ENCODE peak calls at places on chromosome 17, in four cellular contexts. M is IMR-90, P is PC-3, L is fibroblast of lung. Q is an unnamed sample. For H3K27me3, the result is how much of the 10 kb centered on the place peaks cover.

GRCh38 chr17:34817252-34817651 is 144.0 kb downstream of the CCT6B start:
- DNase-seq in M (no peak), P (no peak), L (no peak), Q (no peak)

GRCh38 chr17:27559996-27560481 is 70.9 kb upstream of the LGALS9 start:
- DNase-seq in M (peak), P (peak), L (peak), Q (peak)

GRCh38 chr17:41965694-41966375 is 760 bp upstream of the CNP start:
- DNase-seq in M (peak), P (peak), L (peak), Q (peak)

GRCh38 chr17:70563301-70563820 is 394.0 kb downstream of the KCNJ2 start:
- DNase-seq in M (peak), P (no peak), L (peak), Q (peak)

GRCh38 chr17:45410144-45411091 is 22.3 kb downstream of the ARHGAP27 start:
- DNase-seq in M (no peak), P (no peak), L (no peak), Q (no peak)

GRCh38 chr17:58387834-58388233 is 29.5 kb downstream of the RNF43 start:
- DNase-seq in M (no peak), P (peak), L (no peak), Q (no peak)

GRCh38 chr17:16407911-16408588 is 7.3 kb upstream of the TRPV2 start:
- DNase-seq in M (peak), P (peak), L (peak), Q (peak)

GRCh38 chr17:68290268-68290954 is 516 bp downstream of the SLC16A6 start:
- DNase-seq in M (no peak), P (peak), L (no peak), Q (no peak)

GRCh38 chr17:76772842-76773521 is 35.1 kb downstream of the MFSD11 start:
- DNase-seq in M (peak), P (peak), L (peak), Q (peak)

GRCh38 chr17:55577011-55577586 is 65.8 kb upstream of the SMIM36 start:
- DNase-seq in M (peak), P (peak), L (peak), Q (peak)

GRCh38 chr17:13194887-13195286 is 177.1 kb upstream of the ELAC2 start:
- DNase-seq in M (no peak), P (no peak), L (no peak), Q (no peak)

GRCh38 chr17:29643817-29644160 is 21.1 kb upstream of the CORO6 start:
- DNase-seq in M (no peak), P (no peak), L (no peak), Q (no peak)

GRCh38 chr17:411416-412120 is 59.0 kb upstream of the RPH3AL start:
- DNase-seq in M (no peak), P (no peak), L (no peak), Q (no peak)

GRCh38 chr17:7177210-7177953 is 1.8 kb downstream of the ASGR1 start:
- DNase-seq in M (peak), P (peak), L (peak), Q (peak)

GRCh38 chr17:45277216-45277849 is 15.4 kb upstream of the SPATA32 start:
- DNase-seq in M (peak), P (peak), L (peak), Q (peak)

GRCh38 chr17:78315355-78316114 is 44.3 kb downstream of the SOCS3 start:
- DNase-seq in M (peak), P (peak), L (peak), Q (peak)

GRCh38 chr17:35313875-35314409 is 59.5 kb downstream of the SLFN11 start:
- DNase-seq in M (no peak), P (no peak), L (no peak), Q (no peak)

GRCh38 chr17:57045868-57046671 is 39.0 kb upstream of the AKAP1 start:
- DNase-seq in M (no peak), P (no peak), L (no peak), Q (no peak)

GRCh38 chr17:39688945-39689344 is 1.1 kb upstream of the PGAP3 start:
- DNase-seq in M (no peak), P (no peak), L (no peak), Q (no peak)

GRCh38 chr17:69269174-69269998 is 40.8 kb upstream of the ABCA10 start:
- DNase-seq in M (peak), P (peak), L (peak), Q (peak)

GRCh38 chr17:75405365-75406221 is at the start of gene GRB2:
- DNase-seq in M (peak), P (peak), L (peak), Q (peak)

GRCh38 chr17:73262676-73263642 is 1.3 kb upstream of the CPSF4L start:
- DNase-seq in M (no peak), P (no peak), L (no peak), Q (no peak)

GRCh38 chr17:8877984-8878383 is 10.5 kb upstream of the PIK3R6 start:
- DNase-seq in M (no peak), P (no peak), L (no peak), Q (no peak)

GRCh38 chr17:45160505-45161287 is 979 bp upstream of the HEXIM2 start:
- DNase-seq in M (peak), P (peak), L (peak), Q (peak)

GRCh38 chr17:31877911-31878702 is 19.1 kb upstream of the COPRS start:
- DNase-seq in M (peak), P (no peak), L (peak), Q (peak)

GRCh38 chr17:52027081-52027480 is 131.4 kb downstream of the CA10 start:
- DNase-seq in M (no peak), P (peak), L (peak), Q (no peak)

GRCh38 chr17:78034429-78035091 is 76.1 kb downstream of the TNRC6C start:
- DNase-seq in M (peak), P (peak), L (peak), Q (peak)

GRCh38 chr17:1154704-1155103 is 25.1 kb downstream of the ABR start:
- DNase-seq in M (no peak), P (no peak), L (no peak), Q (no peak)

GRCh38 chr17:7479389-7480192 is at the start of gene ZBTB4:
- DNase-seq in M (peak), P (peak), L (peak), Q (peak)

GRCh38 chr17:20234266-20234665 is 225.1 kb downstream of the SPECC1 start:
- DNase-seq in M (no peak), P (no peak), L (no peak), Q (no peak)

GRCh38 chr17:3527896-3528603 is 29.6 kb downstream of the TRPV3 start:
- DNase-seq in M (no peak), P (no peak), L (no peak), Q (no peak)

GRCh38 chr17:29827179-29827578 is 102.8 kb downstream of the SSH2 start:
- DNase-seq in M (no peak), P (no peak), L (no peak), Q (no peak)

GRCh38 chr17:28916302-28916934 is 13.5 kb upstream of the DHRS13 start:
- DNase-seq in M (peak), P (no peak), L (peak), Q (no peak)

GRCh38 chr17:72407336-72408121 is 286.7 kb downstream of the SOX9 start:
- DNase-seq in M (peak), P (peak), L (peak), Q (peak)

GRCh38 chr17:14330492-14330920 is 29.6 kb downstream of the HS3ST3B1 start:
- DNase-seq in M (no peak), P (no peak), L (peak), Q (peak)

GRCh38 chr17:64115871-64116534 is 13.9 kb downstream of the ERN1 start:
- DNase-seq in M (peak), P (peak), L (peak), Q (peak)

GRCh38 chr17:34177642-34178041 is 77.4 kb upstream of the CCL2 start:
- DNase-seq in M (peak), P (no peak), L (peak), Q (peak)

GRCh38 chr17:62995377-62995885 is 29.4 kb downstream of the TANC2 start:
- DNase-seq in M (peak), P (peak), L (peak), Q (peak)

GRCh38 chr17:74353446-74354060 is 8.1 kb downstream of the BTBD17 start:
- DNase-seq in M (no peak), P (no peak), L (no peak), Q (no peak)

GRCh38 chr17:74351552-74352210 is 10.0 kb downstream of the BTBD17 start:
- DNase-seq in M (no peak), P (no peak), L (no peak), Q (no peak)

GRCh38 chr17:74349120-74349519 is 12.5 kb downstream of the BTBD17 start:
- DNase-seq in M (no peak), P (no peak), L (no peak), Q (no peak)

GRCh38 chr17:74347646-74348045 is 14.0 kb downstream of the BTBD17 start:
- DNase-seq in M (no peak), P (no peak), L (no peak), Q (no peak)

DNA sequence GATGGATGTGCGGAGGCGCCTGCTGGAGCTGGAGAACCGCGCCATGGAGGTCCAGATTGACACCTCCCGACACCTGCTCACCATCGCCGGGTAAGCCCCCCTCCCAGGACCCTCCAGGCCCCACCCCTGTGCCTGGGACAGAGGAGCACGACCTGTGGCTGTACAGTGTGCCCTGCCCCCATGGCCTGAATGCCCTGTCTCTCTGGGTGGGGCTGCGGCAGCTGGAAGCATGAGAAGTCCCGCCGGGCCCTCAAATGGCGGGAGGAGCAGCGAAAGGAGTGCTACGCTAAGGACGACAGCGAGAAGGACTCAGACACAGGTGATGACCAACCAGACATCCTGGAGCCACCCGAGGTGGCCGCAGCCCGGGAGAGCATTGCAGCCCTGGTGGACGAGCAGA is 11.2 kb downstream of the BTBD17 start:
- DNase-seq in M (no peak), P (no peak), L (no peak), Q (no peak)
- H3K27me3 ChIP-seq in M (under half), P (half or more), L (under half), Q (under half)

GRCh38 chr17:81520021-81520894 is 7.7 kb upstream of the ACTG1 start:
- DNase-seq in M (no peak), P (no peak), L (no peak), Q (no peak)
- H3K27ac ChIP-seq in M (no peak), P (peak), L (no peak), Q (no peak)

DNA sequence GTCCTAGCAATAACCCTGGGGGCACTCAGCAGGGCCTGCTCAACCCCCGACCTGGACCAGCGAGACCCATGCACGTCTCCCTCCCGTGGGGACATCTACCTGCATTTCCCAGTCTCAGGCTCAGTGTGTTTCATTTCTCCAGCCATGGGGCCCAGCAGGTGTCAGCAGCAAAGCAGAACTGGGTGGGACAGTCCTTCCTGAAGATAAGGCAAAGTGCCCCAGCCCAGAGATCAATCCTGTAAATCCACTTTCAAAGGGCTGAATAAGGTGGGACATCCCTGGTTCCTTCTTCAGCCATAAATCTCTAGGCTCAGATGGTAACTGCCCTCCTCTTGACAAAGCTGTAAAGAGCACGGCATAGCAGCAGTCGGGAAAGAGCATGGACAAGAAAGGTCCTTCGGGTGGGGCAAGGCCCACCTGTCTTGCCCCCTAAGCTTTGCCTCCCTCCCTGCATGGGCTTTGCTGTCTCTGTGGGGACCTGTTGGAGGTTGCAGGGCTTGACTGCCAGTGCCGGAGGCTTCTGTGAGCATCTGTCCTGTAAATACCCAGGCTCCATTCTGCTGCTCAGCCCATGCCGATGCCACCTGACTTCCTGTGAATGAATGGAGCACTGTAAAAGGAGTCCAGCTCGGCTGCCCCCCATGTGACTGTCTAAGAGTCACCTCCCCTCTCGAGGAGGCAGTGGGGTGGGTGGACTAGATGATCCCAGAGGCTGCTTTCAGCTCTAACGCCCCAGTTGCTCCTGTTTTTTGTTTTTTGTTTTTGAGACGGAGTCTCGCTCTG is 84.8 kb upstream of the TBC1D3K start:
- DNase-seq in M (no peak), P (no peak), L (no peak), Q (no peak)
- H3K4me2 ChIP-seq in M (no peak), P (no peak), L (no peak), Q (no peak)

GRCh38 chr17:48382989-48383388 is 47.0 kb downstream of the SKAP1 start:
- DNase-seq in M (no peak), P (peak), L (no peak), Q (no peak)

GRCh38 chr17:48378696-48379095 is 51.3 kb downstream of the SKAP1 start:
- DNase-seq in M (no peak), P (no peak), L (no peak), Q (no peak)

GRCh38 chr17:48388955-48389764 is 40.9 kb downstream of the SKAP1 start:
- DNase-seq in M (no peak), P (no peak), L (no peak), Q (no peak)

GRCh38 chr17:48385303-48385702 is 44.7 kb downstream of the SKAP1 start:
- DNase-seq in M (no peak), P (no peak), L (no peak), Q (no peak)

DNA sequence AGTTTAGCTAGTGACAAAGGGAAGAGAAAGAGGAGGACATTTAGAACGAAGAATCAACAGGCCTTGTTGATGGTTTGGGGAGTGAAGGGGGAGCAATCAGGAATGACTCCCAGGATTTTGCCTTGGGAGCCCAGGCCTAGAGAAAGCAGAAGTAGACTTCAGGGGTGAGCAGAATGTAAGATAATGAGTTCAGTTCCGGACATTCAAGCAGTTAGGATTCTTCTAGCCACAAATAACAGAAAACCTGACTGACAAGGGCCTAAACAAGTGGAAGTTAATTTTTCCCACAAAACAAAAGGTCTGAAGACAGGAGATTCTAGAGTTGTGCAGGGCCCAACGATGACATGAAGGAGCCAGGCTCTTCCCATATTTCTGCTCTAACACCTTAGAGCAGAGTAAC is 45.9 kb downstream of the SKAP1 start:
- DNase-seq in M (no peak), P (no peak), L (no peak), Q (no peak)
- H3K27me3 ChIP-seq in M (half or more), P (under half), L (under half), Q (under half)

GRCh38 chr17:49018673-49019215 is 21.6 kb downstream of the IGF2BP1 start:
- DNase-seq in M (no peak), P (no peak), L (no peak), Q (no peak)

GRCh38 chr17:49021095-49021767 is 24.0 kb downstream of the IGF2BP1 start:
- DNase-seq in M (peak), P (no peak), L (peak), Q (no peak)

GRCh38 chr17:49022391-49022941 is 25.3 kb downstream of the IGF2BP1 start:
- DNase-seq in M (peak), P (peak), L (peak), Q (peak)

GRCh38 chr17:49021768-49022103 is 24.6 kb downstream of the IGF2BP1 start:
- DNase-seq in M (no peak), P (no peak), L (no peak), Q (no peak)

DNA sequence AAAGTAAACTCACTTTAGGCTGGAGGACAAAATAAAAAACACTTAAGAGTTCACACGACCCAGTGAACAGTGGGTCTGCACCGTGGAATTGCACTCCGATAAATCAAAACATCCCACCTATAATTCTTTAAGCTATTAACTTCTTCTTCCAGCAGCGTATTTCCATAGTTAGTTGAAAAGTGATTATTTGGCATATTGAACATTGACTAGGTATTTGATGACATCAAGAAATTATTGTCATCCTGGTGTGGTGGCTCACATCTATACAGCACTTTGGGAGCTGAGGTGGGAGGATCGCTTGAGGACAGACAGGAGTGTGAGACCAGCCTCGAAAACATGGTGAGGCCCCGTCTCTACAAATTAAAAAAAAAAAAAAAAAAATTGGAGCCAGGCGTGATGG is 23.4 kb downstream of the IGF2BP1 start:
- DNase-seq in M (no peak), P (no peak), L (no peak), Q (no peak)
- H3K27ac ChIP-seq in M (peak), P (no peak), L (no peak), Q (no peak)

DNA sequence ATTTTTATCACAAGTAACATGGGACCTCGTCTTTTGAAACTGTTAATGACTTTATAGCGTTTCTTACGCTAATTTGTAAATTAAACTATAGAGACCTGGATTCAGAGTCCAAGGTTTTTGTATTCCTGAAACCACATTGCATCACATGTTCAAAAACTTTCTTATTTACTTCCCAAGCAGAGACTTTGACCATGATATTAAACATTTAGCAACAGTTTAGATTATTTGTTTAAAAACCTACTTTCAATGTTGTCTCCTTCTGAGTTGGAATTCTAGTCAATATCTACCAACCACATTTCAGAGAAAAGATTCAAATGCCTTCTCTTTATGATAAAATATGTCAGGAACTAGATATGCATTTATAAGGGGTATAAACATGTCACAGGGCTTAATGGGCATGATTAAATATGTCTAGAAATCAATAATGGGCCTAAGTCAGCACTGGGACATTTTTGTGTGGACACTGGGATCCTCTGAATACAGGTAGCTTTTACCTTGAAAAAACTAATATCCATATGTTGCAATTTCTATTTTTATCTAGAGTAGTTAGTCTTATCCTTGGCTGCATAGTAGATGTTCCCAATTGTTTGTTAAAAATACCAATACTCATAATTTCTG is 6.3 kb upstream of the APOH start:
- DNase-seq in M (no peak), P (no peak), L (no peak), Q (no peak)
- H3K4me2 ChIP-seq in M (no peak), P (no peak), L (no peak), Q (no peak)

Q was measured in astrocyte.